ENCODE peak calls at places on chromosome 9, in four cellular contexts. One of them, this sample, is unnamed.
A peak's percentile ranks its signal among the peaks of the same experiment; 100 is the strongest.

GRCh38 chr9:136282272-136282861 is 21.5 kb downstream of the CCDC187 start:
- DNase-seq in pons: no peak
- DNase-seq in tibial nerve: no peak
- DNase-seq in brain microvascular endothelial cell: no peak
- DNase-seq in this sample: no peak

GRCh38 chr9:121835581-121836381 is 184.3 kb downstream of the DAB2IP start:
- DNase-seq in pons: no peak
- DNase-seq in tibial nerve: no peak
- DNase-seq in brain microvascular endothelial cell: no peak
- DNase-seq in this sample: no peak

GRCh38 chr9:136544549-136545064 is 1.2 kb downstream of the NOTCH1 start:
- DNase-seq in tibial nerve: no peak
- DNase-seq in brain microvascular endothelial cell: no peak
- DNase-seq in pons: peak; percentile 84
- DNase-seq in this sample: no peak

GRCh38 chr9:14131353-14132088 is 182.4 kb downstream of the NFIB start:
- DNase-seq in brain microvascular endothelial cell: no peak
- DNase-seq in pons: no peak
- DNase-seq in tibial nerve: no peak
- DNase-seq in this sample: no peak

GRCh38 chr9:12698986-12699385 is 5.8 kb downstream of the TYRP1 start:
- DNase-seq in brain microvascular endothelial cell: no peak
- DNase-seq in pons: no peak
- DNase-seq in tibial nerve: no peak
- DNase-seq in this sample: no peak

GRCh38 chr9:99239341-99240055 is 17.4 kb downstream of the SEC61B start:
- DNase-seq in tibial nerve: no peak
- DNase-seq in pons: no peak
- DNase-seq in brain microvascular endothelial cell: peak; percentile 10
- DNase-seq in this sample: no peak

GRCh38 chr9:655875-656274 is 185.6 kb upstream of the DMRT1 start:
- DNase-seq in tibial nerve: peak; percentile 61
- DNase-seq in brain microvascular endothelial cell: peak; percentile 6
- DNase-seq in pons: peak; percentile 29
- DNase-seq in this sample: no peak

GRCh38 chr9:89674667-89675402 is 70.0 kb downstream of the GADD45G start:
- DNase-seq in brain microvascular endothelial cell: no peak
- DNase-seq in tibial nerve: peak; percentile 36
- DNase-seq in pons: peak; percentile 67
- DNase-seq in this sample: no peak

GRCh38 chr9:125996671-125997509 is 249.7 kb downstream of the PBX3 start:
- DNase-seq in tibial nerve: no peak
- DNase-seq in brain microvascular endothelial cell: no peak
- DNase-seq in pons: no peak
- DNase-seq in this sample: no peak

GRCh38 chr9:135864447-135865049 is 42.8 kb downstream of the CAMSAP1 start:
- DNase-seq in pons: peak; percentile 61
- DNase-seq in brain microvascular endothelial cell: peak; percentile 42
- DNase-seq in tibial nerve: peak; percentile 80
- DNase-seq in this sample: peak; percentile 61

GRCh38 chr9:115057559-115057958 is 60.4 kb downstream of the TNC start:
- DNase-seq in brain microvascular endothelial cell: peak; percentile 38
- DNase-seq in pons: no peak
- DNase-seq in tibial nerve: no peak
- DNase-seq in this sample: no peak

GRCh38 chr9:13279284-13280162 is at the start of gene MPDZ:
- DNase-seq in pons: peak; percentile 35
- DNase-seq in tibial nerve: peak; percentile 20
- DNase-seq in brain microvascular endothelial cell: peak; percentile 77
- DNase-seq in this sample: no peak